ENCODE peak calls at places on chromosomes 3 and 15, in six cellular contexts. G is adrenal gland; B is CD4-positive, alpha-beta memory T cell; A is NCI-H1092; V is CD8-positive, alpha-beta T cell; F is stimulated activated CD8-positive, alpha-beta memory T cell treated with anti-CD3 and anti-CD28 coated beads, Interleukin-7, amount 100 ng/mL, for 1 hour. E is an unnamed sample.

GRCh38 chr3:4852780-4853748 is 126.2 kb upstream of the BHLHE40 start:
- DNase-seq in G (no peak), B (no peak), A (no peak), V (no peak), F (no peak), E (no peak)

GRCh38 chr3:155847993-155848392 is 6.2 kb downstream of the SLC33A1 start:
- DNase-seq in G (no peak), B (no peak), A (no peak), V (no peak), F (no peak), E (no peak)

GRCh38 chr3:189710620-189711388 is 79.6 kb downstream of the TP63 start:
- DNase-seq in G (peak), B (no peak), A (no peak), V (no peak), F (no peak), E (no peak)

GRCh38 chr3:183087184-183087583 is 12.1 kb downstream of the MCCC1 start:
- DNase-seq in G (no peak), B (no peak), A (no peak), V (no peak), F (no peak), E (no peak)

GRCh38 chr3:65030847-65031463 is 343.2 kb upstream of the ADAMTS9 start:
- DNase-seq in G (no peak), B (no peak), A (no peak), V (no peak), F (no peak), E (no peak)

GRCh38 chr15:66124626-66125025 is 128.9 kb downstream of the MEGF11 start:
- DNase-seq in G (no peak), B (no peak), A (no peak), V (no peak), F (no peak), E (no peak)

GRCh38 chr15:98567951-98568350 is 80.4 kb upstream of the IGF1R start:
- DNase-seq in G (no peak), B (no peak), A (no peak), V (no peak), F (no peak), E (no peak)

GRCh38 chr3:141878812-141879211 is 2.4 kb downstream of the ATP1B3 start:
- DNase-seq in G (peak), B (no peak), A (no peak), V (no peak), F (no peak), E (no peak)

GRCh38 chr15:86555939-86556725 is 476.5 kb downstream of the AGBL1 start:
- DNase-seq in G (no peak), B (no peak), A (no peak), V (no peak), F (no peak), E (no peak)

GRCh38 chr15:96330450-96331140 is at the start of gene NR2F2:
- DNase-seq in G (peak), B (peak), A (peak), V (peak), F (no peak), E (peak)

GRCh38 chr15:52289629-52290081 is 5.9 kb downstream of the MYO5C start:
- DNase-seq in G (no peak), B (no peak), A (no peak), V (no peak), F (no peak), E (no peak)

GRCh38 chr3:169026543-169027181 is 636.9 kb downstream of the MECOM start:
- DNase-seq in G (no peak), B (no peak), A (no peak), V (no peak), F (no peak), E (no peak)

GRCh38 chr3:23969393-23969792 is 24.3 kb downstream of the NR1D2 start:
- DNase-seq in G (no peak), B (no peak), A (no peak), V (no peak), F (no peak), E (no peak)

GRCh38 chr15:58393196-58393790 is 38.5 kb upstream of the LIPC start:
- DNase-seq in G (no peak), B (no peak), A (no peak), V (no peak), F (no peak), E (no peak)

GRCh38 chr3:29850641-29851040 is 569.8 kb downstream of the RBMS3 start:
- DNase-seq in G (no peak), B (no peak), A (no peak), V (no peak), F (no peak), E (no peak)

GRCh38 chr3:64668582-64669510 is 19.0 kb downstream of the ADAMTS9 start:
- DNase-seq in G (no peak), B (no peak), A (no peak), V (no peak), F (no peak), E (no peak)

GRCh38 chr15:70202756-70203155 is 105.0 kb upstream of the TLE3 start:
- DNase-seq in G (no peak), B (no peak), A (no peak), V (no peak), F (no peak), E (no peak)

GRCh38 chr3:124395584-124396340 is 334.5 kb upstream of the UMPS start:
- DNase-seq in G (peak), B (no peak), A (peak), V (no peak), F (no peak), E (no peak)

GRCh38 chr3:183823963-183824362 is 1.4 kb downstream of the MAP6D1 start:
- DNase-seq in G (no peak), B (no peak), A (no peak), V (no peak), F (no peak), E (no peak)

GRCh38 chr3:185332026-185332735 is 30.8 kb upstream of the MAP3K13 start:
- DNase-seq in G (no peak), B (no peak), A (peak), V (no peak), F (no peak), E (no peak)

GRCh38 chr3:17006143-17006839 is 121.5 kb downstream of the PLCL2 start:
- DNase-seq in G (no peak), B (no peak), A (no peak), V (no peak), F (no peak), E (no peak)

GRCh38 chr3:131591394-131591990 is 88.7 kb upstream of the MRPL3 start:
- DNase-seq in G (peak), B (no peak), A (no peak), V (no peak), F (no peak), E (no peak)

GRCh38 chr3:142857056-142857455 is 31.8 kb downstream of the PCOLCE2 start:
- DNase-seq in G (peak), B (no peak), A (no peak), V (no peak), F (no peak), E (no peak)

GRCh38 chr15:69092159-69092558 is 68.3 kb upstream of the GLCE start:
- DNase-seq in G (peak), B (no peak), A (no peak), V (no peak), F (no peak), E (no peak)

GRCh38 chr3:32686713-32687112 is 1.7 kb downstream of the CNOT10 start:
- DNase-seq in G (no peak), B (no peak), A (no peak), V (no peak), F (no peak), E (no peak)

GRCh38 chr15:77004189-77004588 is 9.3 kb downstream of the PSTPIP1 start:
- DNase-seq in G (peak), B (no peak), A (no peak), V (no peak), F (no peak), E (no peak)

GRCh38 chr3:4766716-4767499 is 212.3 kb upstream of the BHLHE40 start:
- DNase-seq in G (no peak), B (no peak), A (no peak), V (no peak), F (no peak), E (no peak)

E was measured in T-helper 1 cell.